ENCODE peak calls at places on chromosomes 1 and 21, in nine cellular contexts. One of them, this sample, is unnamed.

GRCh38 chr1:32454726-32455125 is 10.1 kb upstream of the ZBTB8B start:
- DNase-seq in breast epithelium: no peak
- DNase-seq in stimulated activated CD8-positive, alpha-beta memory T cell treated with anti-CD3 and anti-CD28 coated beads, Interleukin-15, amount 100 ng/mL, for 4 hours: no peak
- DNase-seq in NCI-H187 treated with DMSO at 0.1 percent for 48 hours: no peak
- DNase-seq in T1000: no peak
- DNase-seq in naive thymus-derived CD8-positive, alpha-beta T cell: no peak
- DNase-seq in EL: peak
- DNase-seq in activated CD4-positive, alpha-beta T cell treated with anti-CD3 and anti-CD28 coated beads, Interleukin-2, amount 10 ng/mL, durations not matched to agents 7 days and 5 days: no peak
- DNase-seq in mucosa of descending colon: no peak
- DNase-seq in this sample: no peak

GRCh38 chr21:38142226-38142625 is 114.6 kb upstream of the KCNJ15 start:
- DNase-seq in stimulated activated CD8-positive, alpha-beta memory T cell treated with anti-CD3 and anti-CD28 coated beads, Interleukin-15, amount 100 ng/mL, for 4 hours: no peak
- DNase-seq in EL: no peak
- DNase-seq in activated CD4-positive, alpha-beta T cell treated with anti-CD3 and anti-CD28 coated beads, Interleukin-2, amount 10 ng/mL, durations not matched to agents 7 days and 5 days: no peak
- DNase-seq in naive thymus-derived CD8-positive, alpha-beta T cell: no peak
- DNase-seq in T1000: no peak
- DNase-seq in NCI-H187 treated with DMSO at 0.1 percent for 48 hours: no peak
- DNase-seq in mucosa of descending colon: no peak
- DNase-seq in breast epithelium: no peak
- DNase-seq in this sample: no peak

GRCh38 chr1:11188381-11188780 is 774 bp upstream of the ANGPTL7 start:
- DNase-seq in activated CD4-positive, alpha-beta T cell treated with anti-CD3 and anti-CD28 coated beads, Interleukin-2, amount 10 ng/mL, durations not matched to agents 7 days and 5 days: no peak
- DNase-seq in breast epithelium: no peak
- DNase-seq in NCI-H187 treated with DMSO at 0.1 percent for 48 hours: no peak
- DNase-seq in stimulated activated CD8-positive, alpha-beta memory T cell treated with anti-CD3 and anti-CD28 coated beads, Interleukin-15, amount 100 ng/mL, for 4 hours: no peak
- DNase-seq in naive thymus-derived CD8-positive, alpha-beta T cell: no peak
- DNase-seq in mucosa of descending colon: no peak
- DNase-seq in EL: no peak
- DNase-seq in T1000: no peak
- DNase-seq in this sample: no peak

GRCh38 chr1:2789986-2790581 is 11.4 kb downstream of the TTC34 start:
- DNase-seq in T1000: no peak
- DNase-seq in activated CD4-positive, alpha-beta T cell treated with anti-CD3 and anti-CD28 coated beads, Interleukin-2, amount 10 ng/mL, durations not matched to agents 7 days and 5 days: no peak
- DNase-seq in mucosa of descending colon: peak
- DNase-seq in stimulated activated CD8-positive, alpha-beta memory T cell treated with anti-CD3 and anti-CD28 coated beads, Interleukin-15, amount 100 ng/mL, for 4 hours: no peak
- DNase-seq in naive thymus-derived CD8-positive, alpha-beta T cell: no peak
- DNase-seq in breast epithelium: peak
- DNase-seq in EL: no peak
- DNase-seq in NCI-H187 treated with DMSO at 0.1 percent for 48 hours: no peak
- DNase-seq in this sample: no peak

GRCh38 chr1:94734963-94735899 is 84.9 kb upstream of the SLC44A3 start:
- DNase-seq in NCI-H187 treated with DMSO at 0.1 percent for 48 hours: no peak
- DNase-seq in naive thymus-derived CD8-positive, alpha-beta T cell: no peak
- DNase-seq in stimulated activated CD8-positive, alpha-beta memory T cell treated with anti-CD3 and anti-CD28 coated beads, Interleukin-15, amount 100 ng/mL, for 4 hours: no peak
- DNase-seq in EL: peak
- DNase-seq in T1000: no peak
- DNase-seq in breast epithelium: no peak
- DNase-seq in activated CD4-positive, alpha-beta T cell treated with anti-CD3 and anti-CD28 coated beads, Interleukin-2, amount 10 ng/mL, durations not matched to agents 7 days and 5 days: no peak
- DNase-seq in mucosa of descending colon: peak
- DNase-seq in this sample: no peak

GRCh38 chr1:56868761-56869160 is 14.2 kb downstream of the C8A start:
- DNase-seq in T1000: no peak
- DNase-seq in EL: no peak
- DNase-seq in NCI-H187 treated with DMSO at 0.1 percent for 48 hours: no peak
- DNase-seq in stimulated activated CD8-positive, alpha-beta memory T cell treated with anti-CD3 and anti-CD28 coated beads, Interleukin-15, amount 100 ng/mL, for 4 hours: no peak
- DNase-seq in mucosa of descending colon: no peak
- DNase-seq in naive thymus-derived CD8-positive, alpha-beta T cell: no peak
- DNase-seq in breast epithelium: no peak
- DNase-seq in activated CD4-positive, alpha-beta T cell treated with anti-CD3 and anti-CD28 coated beads, Interleukin-2, amount 10 ng/mL, durations not matched to agents 7 days and 5 days: no peak
- DNase-seq in this sample: no peak

GRCh38 chr1:175887981-175888428 is 144.6 kb upstream of the TNR start:
- DNase-seq in EL: peak
- DNase-seq in naive thymus-derived CD8-positive, alpha-beta T cell: no peak
- DNase-seq in mucosa of descending colon: peak
- DNase-seq in activated CD4-positive, alpha-beta T cell treated with anti-CD3 and anti-CD28 coated beads, Interleukin-2, amount 10 ng/mL, durations not matched to agents 7 days and 5 days: peak
- DNase-seq in NCI-H187 treated with DMSO at 0.1 percent for 48 hours: peak
- DNase-seq in breast epithelium: no peak
- DNase-seq in stimulated activated CD8-positive, alpha-beta memory T cell treated with anti-CD3 and anti-CD28 coated beads, Interleukin-15, amount 100 ng/mL, for 4 hours: no peak
- DNase-seq in T1000: no peak
- DNase-seq in this sample: peak

GRCh38 chr1:152506899-152507498 is 3.6 kb upstream of the LCE5A start:
- DNase-seq in EL: no peak
- DNase-seq in stimulated activated CD8-positive, alpha-beta memory T cell treated with anti-CD3 and anti-CD28 coated beads, Interleukin-15, amount 100 ng/mL, for 4 hours: no peak
- DNase-seq in naive thymus-derived CD8-positive, alpha-beta T cell: no peak
- DNase-seq in T1000: no peak
- DNase-seq in breast epithelium: no peak
- DNase-seq in activated CD4-positive, alpha-beta T cell treated with anti-CD3 and anti-CD28 coated beads, Interleukin-2, amount 10 ng/mL, durations not matched to agents 7 days and 5 days: no peak
- DNase-seq in mucosa of descending colon: no peak
- DNase-seq in NCI-H187 treated with DMSO at 0.1 percent for 48 hours: no peak
- DNase-seq in this sample: no peak

GRCh38 chr1:22731924-22732522 is 21.4 kb downstream of the EPHB2 start:
- DNase-seq in mucosa of descending colon: no peak
- DNase-seq in T1000: no peak
- DNase-seq in NCI-H187 treated with DMSO at 0.1 percent for 48 hours: no peak
- DNase-seq in breast epithelium: no peak
- DNase-seq in naive thymus-derived CD8-positive, alpha-beta T cell: no peak
- DNase-seq in stimulated activated CD8-positive, alpha-beta memory T cell treated with anti-CD3 and anti-CD28 coated beads, Interleukin-15, amount 100 ng/mL, for 4 hours: no peak
- DNase-seq in activated CD4-positive, alpha-beta T cell treated with anti-CD3 and anti-CD28 coated beads, Interleukin-2, amount 10 ng/mL, durations not matched to agents 7 days and 5 days: no peak
- DNase-seq in EL: no peak
- DNase-seq in this sample: no peak

GRCh38 chr1:108075055-108075454 is 110.1 kb upstream of the VAV3 start:
- DNase-seq in T1000: no peak
- DNase-seq in breast epithelium: no peak
- DNase-seq in stimulated activated CD8-positive, alpha-beta memory T cell treated with anti-CD3 and anti-CD28 coated beads, Interleukin-15, amount 100 ng/mL, for 4 hours: no peak
- DNase-seq in activated CD4-positive, alpha-beta T cell treated with anti-CD3 and anti-CD28 coated beads, Interleukin-2, amount 10 ng/mL, durations not matched to agents 7 days and 5 days: no peak
- DNase-seq in mucosa of descending colon: no peak
- DNase-seq in NCI-H187 treated with DMSO at 0.1 percent for 48 hours: no peak
- DNase-seq in EL: no peak
- DNase-seq in naive thymus-derived CD8-positive, alpha-beta T cell: no peak
- DNase-seq in this sample: no peak

GRCh38 chr1:53734650-53735211 is 4.2 kb downstream of the GLIS1 start:
- DNase-seq in mucosa of descending colon: no peak
- DNase-seq in activated CD4-positive, alpha-beta T cell treated with anti-CD3 and anti-CD28 coated beads, Interleukin-2, amount 10 ng/mL, durations not matched to agents 7 days and 5 days: no peak
- DNase-seq in breast epithelium: no peak
- DNase-seq in stimulated activated CD8-positive, alpha-beta memory T cell treated with anti-CD3 and anti-CD28 coated beads, Interleukin-15, amount 100 ng/mL, for 4 hours: no peak
- DNase-seq in T1000: no peak
- DNase-seq in naive thymus-derived CD8-positive, alpha-beta T cell: no peak
- DNase-seq in NCI-H187 treated with DMSO at 0.1 percent for 48 hours: no peak
- DNase-seq in EL: peak
- DNase-seq in this sample: no peak